ENCODE peak calls at places on chromosomes 11 and 22, in four cellular contexts. One of them, this sample, is unnamed.

GRCh38 chr11:124859171-124859570 is 6.1 kb upstream of the ROBO3 start:
- DNase-seq in iPS-NIHi11: no peak
- DNase-seq in T-helper 9 cell: no peak
- DNase-seq in PC-9: no peak
- DNase-seq in this sample: no peak

GRCh38 chr11:45847908-45848316 is 637 bp downstream of the CRY2 start:
- DNase-seq in iPS-NIHi11: peak
- DNase-seq in PC-9: peak
- DNase-seq in T-helper 9 cell: peak
- DNase-seq in this sample: peak

GRCh38 chr22:35567794-35568193 is 27.2 kb downstream of the RASD2 start:
- DNase-seq in iPS-NIHi11: no peak
- DNase-seq in PC-9: no peak
- DNase-seq in T-helper 9 cell: no peak
- DNase-seq in this sample: no peak

GRCh38 chr22:25062378-25063095 is 110.0 kb downstream of the KIAA1671 start:
- DNase-seq in PC-9: no peak
- DNase-seq in T-helper 9 cell: peak
- DNase-seq in iPS-NIHi11: no peak
- DNase-seq in this sample: peak

GRCh38 chr11:111510311-111510710 is 1.9 kb downstream of the BTG4 start:
- DNase-seq in iPS-NIHi11: no peak
- DNase-seq in T-helper 9 cell: no peak
- DNase-seq in PC-9: no peak
- DNase-seq in this sample: no peak

GRCh38 chr22:19085233-19086043 is 36.8 kb downstream of the DGCR2 start:
- DNase-seq in iPS-NIHi11: peak
- DNase-seq in PC-9: no peak
- DNase-seq in T-helper 9 cell: no peak
- DNase-seq in this sample: peak

GRCh38 chr11:14386081-14386480 is 27.1 kb upstream of the RRAS2 start:
- DNase-seq in PC-9: no peak
- DNase-seq in iPS-NIHi11: no peak
- DNase-seq in T-helper 9 cell: no peak
- DNase-seq in this sample: no peak

GRCh38 chr22:19986410-19987341 is 29.9 kb downstream of the ARVCF start:
- DNase-seq in T-helper 9 cell: peak
- DNase-seq in iPS-NIHi11: peak
- DNase-seq in PC-9: peak
- DNase-seq in this sample: peak

GRCh38 chr11:6925636-6926207 is 504 bp upstream of the ZNF215 start:
- DNase-seq in T-helper 9 cell: no peak
- DNase-seq in iPS-NIHi11: peak
- DNase-seq in PC-9: peak
- DNase-seq in this sample: no peak

GRCh38 chr11:108063410-108063809 is 54.7 kb downstream of the CUL5 start:
- DNase-seq in T-helper 9 cell: no peak
- DNase-seq in PC-9: no peak
- DNase-seq in iPS-NIHi11: no peak
- DNase-seq in this sample: no peak

GRCh38 chr11:67731583-67731982 is 57.2 kb upstream of the ALDH3B2 start:
- DNase-seq in iPS-NIHi11: no peak
- DNase-seq in PC-9: no peak
- DNase-seq in T-helper 9 cell: no peak
- DNase-seq in this sample: peak

GRCh38 chr11:125956371-125956770 is 10.5 kb downstream of the VSIG10L2 start:
- DNase-seq in PC-9: no peak
- DNase-seq in T-helper 9 cell: no peak
- DNase-seq in iPS-NIHi11: no peak
- DNase-seq in this sample: no peak

GRCh38 chr11:111748035-111748804 is 18.0 kb downstream of the PPP2R1B start:
- DNase-seq in T-helper 9 cell: no peak
- DNase-seq in PC-9: no peak
- DNase-seq in iPS-NIHi11: no peak
- DNase-seq in this sample: no peak

GRCh38 chr11:74427377-74427776 is 29.1 kb upstream of the PGM2L1 start:
- DNase-seq in T-helper 9 cell: no peak
- DNase-seq in PC-9: no peak
- DNase-seq in iPS-NIHi11: no peak
- DNase-seq in this sample: no peak

This sample was measured in SK-N-SH.